ENCODE peak calls at places on chromosomes 12 and 14, in four cellular contexts. X is upper lobe of right lung, E is M059J, H is amniotic stem cell. U is an unnamed sample.

GRCh38 chr12:71447691-71448660 is 8.4 kb downstream of the LGR5 start:
- DNase-seq in H (no peak), X (no peak), E (peak), U (no peak)

GRCh38 chr12:108302471-108303311 is 36.4 kb downstream of the CMKLR1 start:
- DNase-seq in X (peak), H (no peak), E (peak), U (no peak)

GRCh38 chr12:27703720-27704452 is 6.7 kb upstream of the MRPS35 start:
- DNase-seq in H (peak), E (peak), X (no peak), U (peak)

GRCh38 chr14:23052182-23052623 is 5.1 kb downstream of the CDH24 start:
- DNase-seq in H (no peak), E (no peak), X (no peak), U (no peak)

GRCh38 chr12:50750366-50750765 is 13.5 kb upstream of the ATF1 start:
- DNase-seq in E (no peak), H (no peak), X (no peak), U (no peak)

GRCh38 chr14:76924363-76925151 is 98.3 kb downstream of the LRRC74A start:
- DNase-seq in X (no peak), E (peak), H (no peak), U (peak)

GRCh38 chr12:81998761-81999378 is 239.7 kb upstream of the PPFIA2 start:
- DNase-seq in E (peak), H (no peak), X (no peak), U (no peak)

GRCh38 chr12:57430931-57431566 is at the start of gene R3HDM2:
- DNase-seq in H (peak), E (peak), X (peak), U (peak)

GRCh38 chr14:71855399-71856036 is 76.7 kb upstream of the RGS6 start:
- DNase-seq in H (peak), X (peak), E (peak), U (peak)

GRCh38 chr12:49909826-49910225 is 6.1 kb upstream of the FAIM2 start:
- DNase-seq in E (peak), H (no peak), X (peak), U (no peak)

GRCh38 chr14:94655169-94655710 is 43.0 kb downstream of the SERPINA3 start:
- DNase-seq in H (no peak), E (no peak), X (no peak), U (no peak)

GRCh38 chr12:63206908-63207307 is 55.9 kb upstream of the AVPR1A start:
- DNase-seq in X (no peak), E (peak), H (no peak), U (no peak)

GRCh38 chr12:121428883-121429282 is 29.0 kb downstream of the RNF34 start:
- DNase-seq in X (no peak), H (no peak), E (no peak), U (no peak)

GRCh38 chr12:117718559-117718958 is 250.2 kb downstream of the KSR2 start:
- DNase-seq in E (no peak), H (no peak), X (no peak), U (no peak)

GRCh38 chr12:112419269-112420133 is 754 bp downstream of the PTPN11 start:
- DNase-seq in H (peak), E (peak), X (peak), U (no peak)

GRCh38 chr12:116813271-116814041 is 67.8 kb downstream of the HRK start:
- DNase-seq in X (peak), E (peak), H (no peak), U (no peak)